ENCODE peak calls at places on chromosomes 2 and 18, in seven cellular contexts. Z is NCI-H1417, E is NCI-H2029, I is T47D, U is body of pancreas, Q is HS-5, C is NCI-H1694 treated with DMSO at 0.1 percent for 48 hours. X is an unnamed sample.

GRCh38 chr2:207283356-207283755 is 117.6 kb upstream of the KLF7 start:
- DNase-seq in Z (no peak), E (no peak), I (no peak), U (no peak), Q (no peak), C (no peak), X (no peak)

GRCh38 chr2:230443540-230443939 is 27.5 kb downstream of the SP100 start:
- DNase-seq in Z (no peak), E (no peak), I (no peak), U (no peak), Q (peak; percentile 26), C (no peak), X (no peak)

GRCh38 chr2:237870126-237870525 is 10.7 kb downstream of the RAMP1 start:
- DNase-seq in Z (no peak), E (no peak), I (no peak), U (no peak), Q (no peak), C (no peak), X (no peak)

GRCh38 chr2:120829633-120830025 is 94.0 kb downstream of the GLI2 start:
- DNase-seq in Z (no peak), E (no peak), I (no peak), U (no peak), Q (no peak), C (no peak), X (no peak)

GRCh38 chr2:46847185-46847710 is 68.4 kb downstream of the MCFD2 start:
- DNase-seq in Z (peak; percentile 67), E (peak; percentile 90), I (no peak), U (peak; percentile 100), Q (no peak), C (peak; percentile 77), X (peak; percentile 85)

GRCh38 chr2:218733615-218734021 is 23.0 kb downstream of the TTLL4 start:
- DNase-seq in Z (no peak), E (no peak), I (no peak), U (no peak), Q (peak; percentile 38), C (no peak), X (no peak)

GRCh38 chr18:46152808-46153617 is 48.8 kb downstream of the HAUS1 start:
- DNase-seq in Z (peak; percentile 35), E (peak; percentile 71), I (no peak), U (no peak), Q (no peak), C (no peak), X (no peak)

GRCh38 chr2:196487426-196487825 is 152.1 kb upstream of the CCDC150 start:
- DNase-seq in Z (no peak), E (no peak), I (no peak), U (no peak), Q (no peak), C (no peak), X (no peak)

GRCh38 chr18:49055787-49056186 is 105.0 kb upstream of the SMAD7 start:
- DNase-seq in Z (no peak), E (no peak), I (no peak), U (peak; percentile 32), Q (no peak), C (no peak), X (peak; percentile 19)

GRCh38 chr2:159639712-159640111 is 23.4 kb upstream of the BAZ2B start:
- DNase-seq in Z (no peak), E (no peak), I (no peak), U (no peak), Q (no peak), C (no peak), X (no peak)

GRCh38 chr2:95531254-95531771 is 46.8 kb upstream of the TRIM43B start:
- DNase-seq in Z (no peak), E (no peak), I (no peak), U (no peak), Q (no peak), C (no peak), X (no peak)

GRCh38 chr18:22547807-22548561 is 130.3 kb upstream of the CTAGE1 start:
- DNase-seq in Z (no peak), E (no peak), I (no peak), U (no peak), Q (no peak), C (no peak), X (peak; percentile 82)

GRCh38 chr18:57833441-57834101 is 30.5 kb upstream of the ATP8B1 start:
- DNase-seq in Z (peak; percentile 83), E (no peak), I (no peak), U (peak; percentile 50), Q (no peak), C (no peak), X (no peak)

GRCh38 chr18:24633121-24633520 is 172.7 kb downstream of the HRH4 start:
- DNase-seq in Z (no peak), E (no peak), I (no peak), U (no peak), Q (no peak), C (no peak), X (peak; percentile 23)

GRCh38 chr2:113961000-113961399 is 71.1 kb downstream of the ACTR3 start:
- DNase-seq in Z (no peak), E (no peak), I (no peak), U (no peak), Q (no peak), C (no peak), X (no peak)

GRCh38 chr18:3268306-3268705 is 6.4 kb downstream of the MYL12B start:
- DNase-seq in Z (no peak), E (no peak), I (no peak), U (no peak), Q (no peak), C (no peak), X (no peak)

X was measured in BJ.